ENCODE peak calls at places on chromosome 15, in four cellular contexts. U, M, X and E are unnamed samples. For H3K27me3, the result is how much of the 10 kb centered on the place peaks cover.

GRCh38 chr15:65212097-65212496 is 824 bp upstream of the CILP start:
- DNase-seq in U (no peak), M (no peak), X (peak), E (no peak)

GRCh38 chr15:72796515-72797337 is 13.2 kb upstream of the ADPGK start:
- DNase-seq in U (peak), M (peak), X (peak), E (no peak)

GRCh38 chr15:91852741-91853500 is 587 bp upstream of the SLCO3A1 start:
- DNase-seq in U (peak), M (peak), X (peak), E (no peak)

GRCh38 chr15:57224664-57225063 is 151.6 kb upstream of the CGNL1 start:
- DNase-seq in U (peak), M (no peak), X (no peak), E (no peak)

GRCh38 chr15:98616397-98616796 is 31.9 kb upstream of the IGF1R start:
- DNase-seq in U (no peak), M (no peak), X (no peak), E (no peak)

GRCh38 chr15:73930371-73930770 is 4.1 kb downstream of the LOXL1 start:
- DNase-seq in U (peak), M (peak), X (no peak), E (peak)

GRCh38 chr15:47338771-47339170 is 378.5 kb upstream of the SEMA6D start:
- DNase-seq in U (no peak), M (no peak), X (no peak), E (no peak)

GRCh38 chr15:23606226-23606625 is 40.8 kb downstream of the MKRN3 start:
- DNase-seq in U (no peak), M (no peak), X (no peak), E (no peak)

GRCh38 chr15:72037321-72037720 is 80.6 kb downstream of the MYO9A start:
- DNase-seq in U (peak), M (no peak), X (no peak), E (no peak)

GRCh38 chr15:31799711-31800321 is 230.5 kb upstream of the CHRNA7 start:
- DNase-seq in U (no peak), M (no peak), X (no peak), E (no peak)

GRCh38 chr15:97904196-97904572 is 56.3 kb upstream of the ARRDC4 start:
- DNase-seq in U (peak), M (peak), X (peak), E (no peak)

GRCh38 chr15:44726568-44727461 is 9.5 kb upstream of the TRIM69 start:
- DNase-seq in U (peak), M (peak), X (peak), E (peak)

GRCh38 chr15:32743411-32744145 is 25.8 kb downstream of the GREM1 start:
- DNase-seq in U (no peak), M (no peak), X (no peak), E (no peak)

GRCh38 chr15:77148191-77148590 is 77.3 kb upstream of the TSPAN3 start:
- DNase-seq in U (no peak), M (no peak), X (no peak), E (no peak)

GRCh38 chr15:71788646-71789579 is 21.4 kb upstream of the NR2E3 start:
- DNase-seq in U (no peak), M (no peak), X (no peak), E (no peak)

GRCh38 chr15:66707310-66708160 is 5.5 kb downstream of the SMAD6 start:
- DNase-seq in U (peak), M (peak), X (peak), E (no peak)

GRCh38 chr15:34512628-34513027 is 70.8 kb downstream of the GOLGA8B start:
- DNase-seq in U (no peak), M (no peak), X (no peak), E (no peak)
- H3K27me3 ChIP-seq in U (under half), M (under half), X (half or more), E (under half)

GRCh38 chr15:80404057-80404718 is at the start of gene ARNT2:
- DNase-seq in U (peak), M (peak), X (peak), E (no peak)
- H3K27me3 ChIP-seq in U (under half), M (under half), X (under half), E (under half)

GRCh38 chr15:70132571-70132970 is 34.9 kb upstream of the TLE3 start:
- DNase-seq in U (no peak), M (no peak), X (no peak), E (no peak)

GRCh38 chr15:70132148-70132547 is 34.4 kb upstream of the TLE3 start:
- DNase-seq in U (peak), M (no peak), X (no peak), E (no peak)

GRCh38 chr15:70133781-70134180 is 36.1 kb upstream of the TLE3 start:
- DNase-seq in U (no peak), M (no peak), X (no peak), E (no peak)

GRCh38 chr15:70128757-70129140 is 31.0 kb upstream of the TLE3 start:
- DNase-seq in U (no peak), M (no peak), X (no peak), E (no peak)

DNA sequence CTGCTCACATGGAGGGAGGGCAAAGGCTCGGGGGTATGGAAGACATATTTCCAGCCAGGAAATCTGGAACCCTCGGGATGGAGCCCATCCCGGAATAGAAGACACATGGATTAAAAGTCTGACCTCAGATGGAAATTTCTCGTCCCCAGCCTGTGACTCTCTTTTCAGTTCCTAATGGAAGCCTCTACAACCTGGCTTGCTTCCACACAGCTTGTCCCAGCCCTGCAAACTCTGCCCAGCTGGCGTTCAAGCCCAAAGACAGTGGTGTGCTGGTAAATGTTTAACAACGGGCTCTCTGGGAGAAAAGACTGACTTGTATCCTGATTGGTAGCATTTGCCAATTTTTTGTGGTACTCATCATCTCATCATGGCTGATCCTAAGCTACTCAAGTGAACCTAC is 35.6 kb upstream of the TLE3 start:
- DNase-seq in U (no peak), M (peak), X (no peak), E (no peak)
- H3K27me3 ChIP-seq in U (half or more), M (under half), X (under half), E (under half)

DNA sequence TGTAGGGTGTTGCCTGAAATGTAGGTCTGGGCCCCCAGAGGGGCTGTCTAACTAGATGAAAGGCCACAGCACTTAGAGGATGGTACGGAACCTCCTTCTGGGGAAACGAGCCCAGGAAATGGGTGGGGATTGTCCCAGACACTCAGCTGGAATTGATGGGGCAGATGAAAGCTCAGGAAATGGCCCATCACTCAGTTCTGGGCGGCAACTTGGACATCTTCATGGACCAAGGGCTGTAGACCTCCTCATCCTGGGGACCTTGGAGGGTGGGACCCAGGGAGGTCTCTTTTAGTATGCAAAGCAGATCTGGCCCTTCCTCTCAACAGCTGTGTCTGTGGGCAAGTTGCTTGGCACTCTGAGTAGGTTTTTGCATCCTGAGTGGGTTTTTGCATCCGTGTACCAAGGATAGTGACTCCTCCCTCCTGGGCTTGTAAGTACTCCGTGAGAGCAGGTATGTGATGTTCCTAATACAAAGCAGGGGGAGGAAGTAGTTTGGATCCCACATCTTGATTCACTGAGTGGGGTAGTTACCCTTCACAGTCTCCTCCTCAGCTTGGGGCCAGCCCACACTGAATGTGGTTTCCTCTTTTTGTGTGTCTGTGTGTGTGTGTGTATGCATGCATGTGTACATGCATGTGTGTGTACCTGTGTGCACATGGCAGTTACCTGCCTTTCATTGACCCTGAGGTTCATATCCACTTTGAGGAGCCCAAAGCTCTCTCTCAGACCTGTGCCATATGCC is 292.0 kb downstream of the RPLP1 start:
- DNase-seq in U (no peak), M (no peak), X (no peak), E (no peak)
- H3K27me3 ChIP-seq in U (half or more), M (under half), X (under half), E (under half)

DNA sequence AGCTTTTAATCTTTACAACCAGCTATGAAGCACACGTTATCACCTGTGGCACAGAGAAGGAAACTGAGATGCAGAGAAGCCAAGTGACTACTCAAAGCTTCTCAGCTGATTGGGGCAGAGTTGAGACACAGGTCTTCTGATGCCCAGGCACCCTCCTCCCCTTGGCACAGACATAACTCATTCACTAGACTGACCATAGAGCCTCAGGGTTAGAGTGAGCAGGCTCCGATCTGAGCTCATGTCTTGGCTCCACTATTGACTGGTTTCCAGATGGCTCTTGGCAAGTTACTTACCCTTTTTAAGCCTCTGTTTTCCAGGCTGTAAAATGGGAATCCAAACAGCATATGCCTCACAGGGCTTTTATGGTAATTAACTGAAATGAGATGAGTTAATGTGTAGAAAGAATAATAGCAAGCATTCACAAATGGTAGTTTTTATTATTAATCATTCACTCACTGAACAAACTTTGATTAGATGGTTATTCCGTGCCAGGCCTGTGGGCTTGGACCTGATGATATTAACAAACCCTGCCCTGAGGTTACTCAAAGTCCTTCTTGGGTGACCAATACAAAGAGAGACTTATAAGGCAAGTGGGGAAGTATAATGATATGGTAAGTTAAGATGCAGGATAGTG is 184.3 kb downstream of the ANXA2 start:
- DNase-seq in U (no peak), M (no peak), X (no peak), E (no peak)
- H3K27me3 ChIP-seq in U (under half), M (under half), X (under half), E (under half)

GRCh38 chr15:70465812-70466211 is 297.5 kb downstream of the UACA start:
- DNase-seq in U (no peak), M (no peak), X (no peak), E (no peak)
- H3K27me3 ChIP-seq in U (half or more), M (under half), X (under half), E (under half)

DNA sequence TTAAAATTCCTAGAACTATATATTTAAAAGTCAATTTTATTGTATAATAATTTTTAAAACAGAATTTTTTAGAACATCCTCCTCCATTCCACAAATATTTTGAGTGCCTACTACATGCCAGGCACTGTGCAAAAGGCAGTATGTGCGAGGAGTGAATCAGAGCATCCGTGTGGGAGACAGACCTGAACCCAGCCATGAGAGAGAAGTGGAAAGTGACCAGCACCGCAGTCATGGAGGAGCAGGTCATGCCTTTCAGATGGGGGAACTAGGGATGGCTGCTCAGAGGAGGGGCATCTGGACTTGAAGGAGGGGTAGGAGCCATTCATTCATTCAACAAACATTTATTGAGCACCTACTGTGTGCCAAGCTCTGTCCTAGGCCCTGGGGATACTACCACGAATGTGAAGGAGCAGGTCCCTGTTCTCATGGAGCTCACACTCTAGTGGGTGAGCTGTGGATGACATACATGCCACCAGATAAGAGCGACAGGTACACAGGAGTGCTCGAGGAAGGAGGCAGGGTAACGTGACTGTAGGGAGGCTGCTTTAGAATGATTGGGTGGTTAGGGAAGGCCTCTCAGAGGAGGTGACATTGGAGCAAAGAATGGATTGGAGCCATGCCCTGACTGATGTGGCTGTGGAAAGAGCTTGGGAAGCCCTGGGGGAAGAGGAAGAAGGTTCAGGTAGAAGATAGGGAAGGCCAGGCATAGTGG is 3.1 kb upstream of the CHRNA3 start:
- DNase-seq in U (no peak), M (no peak), X (no peak), E (no peak)
- H3K27me3 ChIP-seq in U (half or more), M (under half), X (under half), E (under half)

GRCh38 chr15:89401636-89402252 is 67.1 kb upstream of the POLG start:
- DNase-seq in U (peak), M (no peak), X (no peak), E (peak)

GRCh38 chr15:89399390-89400120 is 64.9 kb upstream of the POLG start:
- DNase-seq in U (no peak), M (no peak), X (peak), E (no peak)

GRCh38 chr15:89399070-89399389 is 64.4 kb upstream of the POLG start:
- DNase-seq in U (no peak), M (no peak), X (no peak), E (no peak)

GRCh38 chr15:89400997-89401590 is 66.5 kb upstream of the POLG start:
- DNase-seq in U (no peak), M (no peak), X (no peak), E (no peak)

DNA sequence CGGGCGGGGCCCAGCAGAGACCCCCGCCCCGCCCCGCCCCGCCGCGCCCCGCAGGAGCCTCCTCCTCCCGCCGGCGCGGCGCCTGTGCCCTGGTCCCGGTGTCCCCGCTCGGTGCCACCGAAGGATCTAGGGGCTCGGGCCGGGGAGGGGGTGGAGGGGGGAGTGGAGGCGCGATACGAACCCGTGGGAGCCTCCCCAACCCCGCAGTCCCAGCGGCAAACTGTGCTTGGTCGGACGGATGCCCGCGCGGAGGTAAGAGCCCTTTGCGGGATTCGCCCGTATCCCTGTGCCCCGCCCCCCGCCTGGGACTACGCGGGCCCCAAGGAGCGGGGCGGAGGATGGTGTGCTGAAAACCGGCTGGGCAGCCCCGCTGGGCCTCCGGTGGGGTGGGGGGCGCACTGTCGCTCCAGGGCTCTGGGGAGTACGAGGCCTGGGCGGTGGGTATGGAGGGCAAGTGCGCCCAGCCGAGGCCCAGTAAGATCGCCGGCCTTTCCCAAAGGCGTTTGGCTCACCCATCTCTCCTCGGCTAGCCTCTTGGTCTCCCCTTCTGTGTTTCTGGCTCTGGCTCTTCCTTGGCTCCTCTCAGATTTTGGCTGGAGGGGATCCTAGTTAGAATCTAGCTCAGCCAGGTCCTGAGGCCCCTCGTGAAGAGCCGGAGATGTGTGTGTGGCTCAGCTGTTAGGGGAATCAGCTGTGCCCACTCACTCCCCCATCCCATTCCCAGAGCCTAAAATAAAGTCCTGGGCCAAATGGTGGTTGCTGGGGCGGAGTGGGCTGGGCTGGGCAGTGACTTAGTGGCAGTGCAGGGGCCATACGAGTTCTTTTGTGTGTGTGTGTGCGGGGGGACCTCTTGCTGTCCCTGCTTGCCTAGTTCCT is 65.7 kb upstream of the POLG start:
- DNase-seq in U (no peak), M (no peak), X (peak), E (no peak)
- H3K27me3 ChIP-seq in U (half or more), M (under half), X (half or more), E (half or more)